ENCODE peak calls at places on chromosomes 3 and 15, in five cellular contexts. R is GM23248, B is GM23338, M is neural progenitor cell, U is PC-3. H is an unnamed sample.

GRCh38 chr3:29775352-29775751 is 494.5 kb downstream of the RBMS3 start:
- DNase-seq in R (no peak), B (no peak), M (no peak), U (no peak), H (no peak)

GRCh38 chr3:132268956-132269355 is 48.3 kb upstream of the ACP3 start:
- DNase-seq in R (peak; percentile 58), B (peak; percentile 84), M (peak; percentile 48), U (peak; percentile 30), H (peak; percentile 14)

GRCh38 chr3:46946416-46946815 is 30.1 kb downstream of the CCDC12 start:
- DNase-seq in R (no peak), B (no peak), M (no peak), U (peak; percentile 6), H (no peak)

GRCh38 chr15:53869044-53869805 is 109.0 kb upstream of the UNC13C start:
- DNase-seq in R (no peak), B (peak; percentile 47), M (peak; percentile 9), U (no peak), H (no peak)

GRCh38 chr15:58103482-58103881 is 34.7 kb upstream of the AQP9 start:
- DNase-seq in R (no peak), B (no peak), M (no peak), U (no peak), H (no peak)

GRCh38 chr3:42655980-42656679 is 2.6 kb downstream of the ZBTB47 start:
- DNase-seq in R (peak; percentile 83), B (peak; percentile 28), M (no peak), U (peak; percentile 19), H (no peak)

GRCh38 chr3:128503164-128503651 is 10.2 kb upstream of the GATA2 start:
- DNase-seq in R (peak; percentile 10), B (peak; percentile 68), M (peak; percentile 52), U (peak; percentile 37), H (no peak)

GRCh38 chr3:173221010-173221409 is 80.0 kb upstream of the SPATA16 start:
- DNase-seq in R (peak; percentile 43), B (peak; percentile 65), M (peak; percentile 5), U (peak; percentile 41), H (peak; percentile 13)

GRCh38 chr3:173275740-173276139 is 121.8 kb upstream of the NLGN1 start:
- DNase-seq in R (no peak), B (peak; percentile 72), M (no peak), U (peak; percentile 38), H (peak; percentile 10)

GRCh38 chr3:66472313-66473134 is 28.3 kb downstream of the LRIG1 start:
- DNase-seq in R (peak; percentile 90), B (no peak), M (no peak), U (peak; percentile 69), H (no peak)

GRCh38 chr3:134084230-134084950 is 54.7 kb upstream of the SLCO2A1 start:
- DNase-seq in R (no peak), B (no peak), M (no peak), U (no peak), H (no peak)

GRCh38 chr3:134081211-134081610 is 51.5 kb upstream of the SLCO2A1 start:
- DNase-seq in R (no peak), B (no peak), M (no peak), U (no peak), H (no peak)

GRCh38 chr3:134083626-134084229 is 54.0 kb upstream of the SLCO2A1 start:
- DNase-seq in R (no peak), B (no peak), M (no peak), U (no peak), H (no peak)

GRCh38 chr3:134083008-134083407 is 53.3 kb upstream of the SLCO2A1 start:
- DNase-seq in R (peak; percentile 20), B (no peak), M (no peak), U (no peak), H (no peak)

DNA sequence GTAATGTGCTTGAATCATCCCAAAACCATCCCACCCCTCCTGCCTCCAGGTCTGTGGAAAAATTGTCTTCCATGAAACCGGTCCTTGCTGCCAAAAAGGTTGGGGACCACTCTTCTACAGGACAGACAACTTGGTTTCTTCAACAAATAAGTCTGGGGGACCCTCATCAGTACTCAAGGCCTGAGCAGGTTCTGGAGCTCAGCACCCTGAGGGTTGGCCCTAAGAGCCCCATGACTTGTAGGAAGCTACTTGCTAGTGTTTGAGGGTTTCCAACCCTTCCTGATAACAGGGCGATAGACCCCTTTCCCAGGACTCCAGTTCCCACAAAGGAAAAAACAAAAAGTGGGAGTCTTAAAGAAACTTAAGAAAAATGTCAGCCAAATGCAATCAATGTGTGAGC is 52.9 kb upstream of the SLCO2A1 start:
- DNase-seq in R (no peak), B (no peak), M (no peak), U (no peak), H (no peak)
- H3K27ac ChIP-seq in R (no peak overlapping the region), B (no peak overlapping the region), M (no peak overlapping the region), U (no peak overlapping the region), H (no peak overlapping the region)

GRCh38 chr15:65869954-65870871 is 922 bp downstream of the RAB11A start:
- DNase-seq in R (peak; percentile 63), B (peak; percentile 62), M (peak; percentile 53), U (peak; percentile 68), H (peak; percentile 41)
- TF ChIP-seq EZH2phosphoT487 in R (no peak), B (no peak), M (no peak), U (no peak), H (no peak)

DNA sequence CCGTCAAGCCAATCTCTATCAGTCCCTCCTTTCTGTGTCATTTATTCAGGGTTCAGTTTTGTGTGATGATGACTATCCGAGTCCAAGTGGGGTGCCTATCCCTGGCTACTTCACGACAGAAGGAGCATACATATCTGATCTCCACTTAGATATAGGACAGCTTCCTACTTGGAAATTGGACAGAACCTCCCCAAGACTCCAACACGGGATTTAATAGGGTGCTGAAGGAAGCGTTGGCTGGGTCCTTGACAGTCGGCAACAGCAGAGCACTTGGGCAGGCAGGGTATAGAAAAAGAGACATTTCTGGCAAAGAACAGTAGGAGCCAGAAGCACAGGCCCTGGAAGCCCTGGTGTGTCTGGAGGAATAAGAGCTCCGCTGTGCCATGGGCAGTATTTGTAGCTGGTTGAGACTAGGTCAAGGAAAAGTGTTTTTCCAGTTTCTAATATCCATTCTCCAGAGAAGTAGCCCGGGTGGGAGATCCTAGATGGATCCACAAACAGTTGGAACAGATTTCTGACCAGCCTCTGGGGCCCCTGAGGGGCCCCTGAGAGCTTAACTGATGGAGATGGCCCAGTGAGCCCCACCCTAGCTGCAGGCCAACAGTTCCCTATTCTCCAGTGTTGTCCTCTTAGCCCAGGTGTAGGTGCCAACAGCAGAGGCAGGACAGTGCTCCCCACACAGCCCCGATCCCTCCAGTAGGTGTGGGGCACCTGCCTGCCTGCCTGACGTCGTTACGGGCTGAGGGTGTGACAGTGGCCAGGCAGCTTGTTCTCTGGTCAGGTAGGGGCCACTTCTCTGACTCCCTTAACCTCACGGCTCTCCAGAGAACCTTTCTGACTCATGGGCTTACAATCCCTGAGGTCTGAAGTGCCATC is 130.8 kb downstream of the CHCHD6 start:
- DNase-seq in R (no peak), B (no peak), M (no peak), U (peak; percentile 44), H (no peak)
- H3K27ac ChIP-seq in R (peak overlapping the region; percentile 63), B (no peak overlapping the region), M (no peak overlapping the region), U (peak overlapping the region; percentile 61), H (no peak overlapping the region)

GRCh38 chr15:65583701-65584100 is 27.2 kb downstream of the INTS14 start:
- DNase-seq in R (peak; percentile 24), B (peak; percentile 9), M (peak; percentile 19), U (no peak), H (peak; percentile 78)
- TF ChIP-seq EZH2phosphoT487 in R (no peak), B (no peak), M (no peak), U (no peak), H (no peak)

GRCh38 chr3:73622135-73622534 is 2.6 kb downstream of the PDZRN3 start:
- DNase-seq in R (peak; percentile 65), B (peak; percentile 31), M (peak; percentile 54), U (no peak), H (no peak)
- H3K27ac ChIP-seq in R (peak overlapping the region; percentile 37), B (no peak overlapping the region), M (no peak overlapping the region), U (no peak overlapping the region), H (no peak overlapping the region)